ENCODE peak calls at places on chromosomes 5 and 9, in five cellular contexts. K, O, W, F and X are unnamed samples.

GRCh38 chr5:170154297-170154696 is 48.6 kb downstream of the FOXI1 start:
- DNase-seq in K (no peak), O (no peak), W (no peak), F (no peak), X (no peak)

GRCh38 chr5:133763744-133764143 is 151.4 kb upstream of the FSTL4 start:
- DNase-seq in K (no peak), O (no peak), W (no peak), F (no peak), X (no peak)

GRCh38 chr9:116153765-116154333 is at the start of gene PAPPA:
- DNase-seq in K (peak), O (no peak), W (no peak), F (no peak), X (no peak)

GRCh38 chr9:23731373-23731772 is 94.7 kb downstream of the ELAVL2 start:
- DNase-seq in K (no peak), O (no peak), W (no peak), F (no peak), X (peak)

GRCh38 chr5:35488055-35488454 is 129.6 kb upstream of the SPEF2 start:
- DNase-seq in K (no peak), O (no peak), W (no peak), F (no peak), X (no peak)

GRCh38 chr5:74256947-74257573 is 383.5 kb downstream of the ENC1 start:
- DNase-seq in K (no peak), O (peak), W (no peak), F (no peak), X (no peak)

GRCh38 chr9:126049088-126049487 is 277.5 kb upstream of the MVB12B start:
- DNase-seq in K (no peak), O (no peak), W (no peak), F (no peak), X (no peak)

GRCh38 chr9:127783111-127783621 is 2.7 kb upstream of the CDK9 start:
- DNase-seq in K (no peak), O (peak), W (no peak), F (peak), X (no peak)

GRCh38 chr5:2105141-2105540 is 222.4 kb upstream of the IRX4 start:
- DNase-seq in K (no peak), O (no peak), W (no peak), F (no peak), X (no peak)

GRCh38 chr9:3929345-3930150 is 370.3 kb downstream of the GLIS3 start:
- DNase-seq in K (no peak), O (no peak), W (no peak), F (no peak), X (no peak)

GRCh38 chr5:132674671-132675506 is 1.1 kb downstream of the IL4 start:
- DNase-seq in K (no peak), O (no peak), W (peak), F (peak), X (no peak)

GRCh38 chr9:134403682-134404301 is 77.5 kb downstream of the RXRA start:
- DNase-seq in K (no peak), O (no peak), W (no peak), F (no peak), X (no peak)

GRCh38 chr5:43646997-43647396 is 44.0 kb downstream of the NNT start:
- DNase-seq in K (no peak), O (no peak), W (no peak), F (no peak), X (no peak)

GRCh38 chr9:14554866-14555265 is 138.4 kb downstream of the ZDHHC21 start:
- DNase-seq in K (no peak), O (no peak), W (no peak), F (no peak), X (no peak)

GRCh38 chr5:164353155-164353554 is 847.7 kb downstream of the MAT2B start:
- DNase-seq in K (no peak), O (no peak), W (no peak), F (no peak), X (peak)

GRCh38 chr5:135739383-135739961 is 95.0 kb upstream of the SLC25A48 start:
- DNase-seq in K (peak), O (no peak), W (no peak), F (no peak), X (no peak)

GRCh38 chr9:90124961-90125360 is 517.7 kb downstream of the DIRAS2 start:
- DNase-seq in K (no peak), O (no peak), W (no peak), F (no peak), X (no peak)

GRCh38 chr5:120366047-120366446 is 98.1 kb upstream of the PRR16 start:
- DNase-seq in K (no peak), O (no peak), W (no peak), F (no peak), X (no peak)

GRCh38 chr9:98057095-98057799 is 715 bp downstream of the NANS start:
- DNase-seq in K (no peak), O (no peak), W (no peak), F (no peak), X (peak)

GRCh38 chr5:38551020-38552017 is 5.1 kb downstream of the LIFR start:
- DNase-seq in K (no peak), O (no peak), W (peak), F (no peak), X (peak)

GRCh38 chr9:133996531-133997520 is 4.7 kb upstream of the VAV2 start:
- DNase-seq in K (no peak), O (no peak), W (no peak), F (no peak), X (no peak)

GRCh38 chr5:101018299-101018698 is 115.2 kb upstream of the ST8SIA4 start:
- DNase-seq in K (no peak), O (no peak), W (no peak), F (no peak), X (no peak)

GRCh38 chr5:145557345-145557744 is 277.8 kb downstream of the PRELID2 start:
- DNase-seq in K (no peak), O (no peak), W (no peak), F (no peak), X (no peak)

GRCh38 chr9:12849486-12850010 is 74.7 kb downstream of the LURAP1L start:
- DNase-seq in K (no peak), O (no peak), W (no peak), F (no peak), X (no peak)

GRCh38 chr5:113487779-113488644 is at the start of gene MCC:
- DNase-seq in K (peak), O (peak), W (peak), F (no peak), X (peak)

GRCh38 chr5:126444137-126444536 is 20.9 kb downstream of the GRAMD2B start:
- DNase-seq in K (no peak), O (no peak), W (no peak), F (no peak), X (no peak)

GRCh38 chr5:90381213-90381929 is 28.2 kb downstream of the CETN3 start:
- DNase-seq in K (no peak), O (no peak), W (no peak), F (no peak), X (no peak)

GRCh38 chr9:136373300-136374182 is at the start of gene CARD9:
- DNase-seq in K (no peak), O (no peak), W (no peak), F (no peak), X (no peak)

GRCh38 chr9:38057416-38058195 is 11.4 kb downstream of the SHB start:
- DNase-seq in K (no peak), O (no peak), W (no peak), F (no peak), X (no peak)

GRCh38 chr9:137270929-137271695 is 6.4 kb upstream of the TOR4A start:
- DNase-seq in K (no peak), O (no peak), W (no peak), F (no peak), X (no peak)

GRCh38 chr9:124078641-124079040 is 67.1 kb downstream of the LHX2 start:
- DNase-seq in K (no peak), O (no peak), W (no peak), F (no peak), X (no peak)

GRCh38 chr9:26524225-26524624 is 368.4 kb downstream of the CAAP1 start:
- DNase-seq in K (no peak), O (no peak), W (no peak), F (no peak), X (no peak)

GRCh38 chr5:58245479-58245845 is 214.4 kb downstream of the PLK2 start:
- DNase-seq in K (no peak), O (no peak), W (no peak), F (no peak), X (no peak)

GRCh38 chr5:2149196-2149541 is 266.4 kb upstream of the IRX4 start:
- DNase-seq in K (no peak), O (no peak), W (peak), F (no peak), X (no peak)

GRCh38 chr5:124754206-124754927 is 7.9 kb upstream of the ZNF608 start:
- DNase-seq in K (no peak), O (no peak), W (no peak), F (no peak), X (no peak)

GRCh38 chr9:124749811-124750210 is 21.3 kb downstream of the NR6A1 start:
- DNase-seq in K (no peak), O (no peak), W (no peak), F (no peak), X (no peak)

DNA sequence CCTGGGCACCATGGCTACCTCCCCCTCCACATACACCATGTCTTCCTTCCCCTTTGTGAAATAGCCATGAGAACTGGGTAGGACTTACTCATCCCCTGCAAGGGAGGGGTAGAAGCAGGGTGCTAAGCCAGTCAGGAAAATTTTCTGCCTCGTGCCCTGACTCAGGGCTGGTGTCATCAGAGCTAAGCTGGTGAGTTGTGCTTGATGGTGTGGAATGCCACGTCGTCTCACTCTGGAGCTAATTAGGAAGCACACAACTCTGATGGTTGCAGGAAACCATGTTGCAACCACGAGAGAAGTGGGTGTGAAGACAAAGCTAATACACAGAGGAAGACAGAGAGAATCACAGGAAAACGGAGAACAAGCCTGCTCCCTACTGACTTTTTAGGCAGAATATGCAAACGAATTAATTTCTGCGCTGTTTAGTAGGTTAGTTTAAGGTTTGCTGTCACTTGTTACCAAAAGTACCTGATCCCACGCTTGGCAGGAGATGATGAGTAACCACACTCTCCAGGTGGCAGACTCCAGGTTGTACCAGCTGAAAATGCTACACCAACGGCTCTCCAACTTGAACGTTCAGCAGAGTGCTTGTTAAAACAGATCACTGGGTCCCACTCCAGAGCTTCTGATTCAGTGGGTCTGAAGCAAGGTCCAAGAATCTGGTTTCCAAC is 54.5 kb downstream of the STK10 start:
- DNase-seq in K (no peak), O (no peak), W (no peak), F (no peak), X (no peak)
- TF ChIP-seq SP1 in K (no peak), O (no peak), W (no peak), F (no peak), X (no peak)

DNA sequence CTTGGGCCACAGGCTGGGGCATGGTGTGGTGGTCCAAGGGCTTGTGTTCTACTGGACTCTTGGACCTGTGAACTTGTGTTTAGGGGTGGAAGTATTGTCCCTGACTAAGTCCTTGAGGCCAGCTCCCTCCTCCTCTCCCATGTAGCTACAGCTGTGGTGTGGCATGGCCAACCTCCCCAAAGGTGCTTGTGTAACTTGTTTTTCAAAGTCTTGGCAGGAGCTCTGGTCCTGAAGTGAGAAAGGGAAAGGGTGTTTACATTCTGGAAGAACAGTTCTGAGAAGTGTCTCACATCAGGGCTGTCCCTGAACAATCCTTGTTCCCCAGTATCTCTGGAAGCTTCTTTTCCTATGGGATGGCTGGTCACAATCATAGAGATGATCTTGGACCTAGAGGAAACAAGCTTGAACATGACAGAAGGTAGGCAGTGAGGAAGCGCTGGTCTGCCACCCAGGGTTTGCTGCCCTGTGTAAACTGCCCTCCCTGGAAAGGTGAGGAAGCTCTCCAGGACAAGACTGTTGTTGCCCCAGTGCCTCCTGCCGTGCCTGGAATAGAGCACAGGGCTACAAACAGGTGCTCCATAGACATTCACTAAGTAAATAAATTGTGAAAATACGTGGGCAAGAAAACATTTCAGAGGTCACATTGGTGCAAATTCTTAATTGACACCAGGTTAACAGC is 64.6 kb upstream of the KLF9 start:
- DNase-seq in K (no peak), O (no peak), W (no peak), F (no peak), X (no peak)
- TF ChIP-seq SP1 in K (no peak), O (no peak), W (no peak), F (no peak), X (no peak)

DNA sequence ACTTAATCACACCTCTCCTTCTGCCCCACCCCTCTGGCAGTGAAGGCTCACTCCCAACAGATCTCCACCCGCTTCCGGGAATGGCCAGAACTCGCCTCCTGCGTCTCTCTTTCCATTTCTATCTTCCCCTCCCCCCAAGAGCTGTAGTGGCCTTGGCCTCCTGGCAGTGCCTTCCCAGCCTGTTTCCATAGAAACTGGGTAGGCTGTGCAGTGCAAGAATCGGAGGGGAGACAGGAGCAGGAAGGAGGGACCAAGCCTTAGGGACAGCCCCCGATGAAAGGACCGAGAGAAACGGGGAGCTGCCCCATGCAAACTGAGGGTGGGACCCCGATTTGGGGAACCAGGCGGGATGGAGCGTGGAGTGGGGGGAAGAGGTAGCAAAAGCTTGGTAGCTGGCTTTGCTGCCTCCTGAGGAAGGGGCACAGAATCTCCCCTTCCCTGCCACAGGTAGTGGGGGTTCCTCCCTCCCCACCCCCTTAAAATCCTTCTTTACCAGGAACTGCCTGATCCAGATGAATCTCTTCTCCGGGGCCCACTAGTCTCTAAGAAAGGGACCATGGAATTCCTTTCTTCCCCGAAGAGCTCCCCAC is 4.5 kb upstream of the PCDH1 start:
- DNase-seq in K (peak), O (peak), W (no peak), F (no peak), X (no peak)
- TF ChIP-seq SP1 in K (no peak), O (no peak), W (no peak), F (no peak), X (no peak)

GRCh38 chr5:143374496-143375217 is 28.8 kb downstream of the NR3C1 start:
- DNase-seq in K (no peak), O (no peak), W (no peak), F (no peak), X (no peak)
- TF ChIP-seq SP1 in K (no peak), O (no peak), W (no peak), F (no peak), X (no peak)

DNA sequence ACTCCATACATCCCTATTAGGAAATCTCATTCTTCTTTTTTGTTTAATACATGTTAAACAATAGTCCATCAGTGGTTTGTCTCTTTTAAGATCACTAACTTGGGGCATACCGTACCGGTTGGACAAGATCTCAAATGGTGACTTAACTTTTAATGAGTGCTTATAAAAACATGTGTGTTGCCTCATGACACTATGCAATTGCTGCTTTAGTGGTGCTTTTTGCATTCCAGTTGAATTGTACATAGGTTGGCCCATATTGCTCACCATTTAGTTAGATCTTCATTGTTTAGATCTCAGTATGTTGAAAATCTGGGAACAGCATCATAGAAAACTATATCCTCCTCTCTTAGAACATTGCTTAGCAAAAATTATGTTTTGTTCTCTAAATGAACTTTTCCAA is 17.8 kb downstream of the C9orf85 start:
- DNase-seq in K (no peak), O (no peak), W (no peak), F (no peak), X (no peak)
- TF ChIP-seq SP1 in K (no peak), O (no peak), W (no peak), F (no peak), X (no peak)

DNA sequence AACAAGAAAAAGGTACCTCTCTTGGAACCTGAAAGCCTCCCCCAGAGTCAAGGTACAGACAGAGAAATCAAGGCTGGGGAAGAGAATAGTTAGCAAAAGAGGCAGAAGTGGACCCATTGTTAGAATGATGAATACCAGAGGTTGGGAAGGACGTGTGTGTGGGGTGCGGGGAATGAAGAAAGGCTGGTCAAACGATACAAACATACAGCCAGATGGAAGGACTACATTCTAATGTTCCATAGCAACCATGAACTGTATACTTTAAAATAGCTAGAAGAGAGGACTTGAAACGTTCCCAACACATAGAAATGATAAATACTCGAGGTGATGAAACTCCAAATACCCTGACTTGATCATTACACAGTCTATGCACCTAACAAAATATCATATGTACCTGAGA is 7.1 kb downstream of the CCDC69 start:
- DNase-seq in K (no peak), O (no peak), W (no peak), F (no peak), X (no peak)
- TF ChIP-seq SP1 in K (no peak), O (no peak), W (no peak), F (no peak), X (no peak)

GRCh38 chr5:42216904-42217303 is 206.3 kb upstream of the GHR start:
- DNase-seq in K (no peak), O (no peak), W (no peak), F (no peak), X (no peak)
- TF ChIP-seq SP1 in K (no peak), O (no peak), W (no peak), F (no peak), X (no peak)

GRCh38 chr5:166991586-166991985 is 1299.9 kb upstream of the WWC1 start:
- DNase-seq in K (no peak), O (no peak), W (no peak), F (no peak), X (no peak)
- TF ChIP-seq SP1 in K (no peak), O (no peak), W (no peak), F (no peak), X (no peak)